ENCODE peak calls at places on chromosome 5, in nine cellular contexts. F is heart left ventricle, K is CD14-positive monocyte, N is transverse colon, T is IMR-90, H is GM20000, E is gastrocnemius medialis, O is OCI-LY7, V is neural progenitor cell. G is an unnamed sample.

GRCh38 chr5:128645582-128645981 is 107.5 kb upstream of the FBN2 start:
- DNase-seq in F (no peak), K (no peak), N (no peak), T (peak), H (no peak), E (no peak), O (no peak), V (no peak), G (no peak)

GRCh38 chr5:29796018-29796417 is 1397.5 kb upstream of the CDH6 start:
- DNase-seq in F (no peak), K (no peak), N (no peak), T (no peak), H (no peak), E (no peak), O (no peak), V (no peak), G (no peak)

GRCh38 chr5:89064054-89064453 is 181.1 kb upstream of the MEF2C start:
- DNase-seq in F (no peak), K (no peak), N (no peak), T (no peak), H (no peak), E (no peak), O (no peak), V (no peak), G (no peak)

GRCh38 chr5:113035096-113035495 is 58.5 kb downstream of the DCP2 start:
- DNase-seq in F (no peak), K (no peak), N (no peak), T (no peak), H (no peak), E (no peak), O (no peak), V (no peak), G (no peak)

GRCh38 chr5:73938280-73938937 is 312.4 kb downstream of the ARHGEF28 start:
- DNase-seq in F (no peak), K (no peak), N (no peak), T (peak), H (no peak), E (no peak), O (no peak), V (no peak), G (no peak)

GRCh38 chr5:151155149-151155776 is 2.3 kb downstream of the ANXA6 start:
- DNase-seq in F (no peak), K (no peak), N (peak), T (peak), H (peak), E (no peak), O (peak), V (no peak), G (peak)

GRCh38 chr5:157714480-157714879 is 16.7 kb upstream of the THG1L start:
- DNase-seq in F (no peak), K (no peak), N (no peak), T (no peak), H (no peak), E (no peak), O (no peak), V (no peak), G (no peak)

GRCh38 chr5:77066823-77067442 is 20.2 kb downstream of the ZBED3 start:
- DNase-seq in F (no peak), K (no peak), N (no peak), T (peak), H (no peak), E (no peak), O (no peak), V (no peak), G (no peak)

GRCh38 chr5:66538531-66538930 is 57.7 kb upstream of the MAST4 start:
- DNase-seq in F (no peak), K (no peak), N (no peak), T (no peak), H (no peak), E (no peak), O (no peak), V (no peak), G (no peak)

GRCh38 chr5:96751203-96752169 is 56.3 kb downstream of the ERAP1 start:
- DNase-seq in F (no peak), K (no peak), N (no peak), T (no peak), H (no peak), E (no peak), O (peak), V (no peak), G (no peak)

GRCh38 chr5:135139397-135140134 is 105.5 kb upstream of the PITX1 start:
- DNase-seq in F (no peak), K (no peak), N (peak), T (peak), H (no peak), E (no peak), O (no peak), V (no peak), G (no peak)

DNA sequence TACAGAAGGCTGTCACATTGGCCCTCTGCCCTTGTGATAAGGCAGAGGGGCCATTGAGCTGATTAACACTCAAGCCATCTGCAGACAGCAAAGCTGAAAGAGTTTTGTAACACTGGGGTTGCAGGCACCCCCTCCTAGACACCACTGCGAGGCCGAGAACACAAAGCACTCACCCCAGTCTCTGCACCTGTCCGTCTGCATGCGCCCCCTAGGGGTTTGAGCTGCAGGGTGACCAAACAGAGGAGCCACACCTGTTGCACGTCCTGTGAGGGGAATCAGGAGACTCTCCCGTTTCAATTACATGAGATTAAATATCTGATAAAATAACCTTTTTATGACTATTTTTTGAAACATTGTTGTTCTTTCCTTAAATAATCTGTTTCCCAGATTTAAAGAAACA is 1180.4 kb downstream of the CDH9 start:
- DNase-seq in F (no peak), K (no peak), N (no peak), T (no peak), H (no peak), E (no peak), O (no peak), V (peak), G (no peak)
- TF ChIP-seq CTCF in F (no peak), K (no peak), N (no peak), T (no peak), H (no peak), E (no peak), O (peak), V (peak), G (no peak)

GRCh38 chr5:90853759-90854515 is 295.3 kb downstream of the ADGRV1 start:
- DNase-seq in F (no peak), K (no peak), N (no peak), T (no peak), H (no peak), E (no peak), O (no peak), V (no peak), G (no peak)

GRCh38 chr5:90844931-90845330 is 286.3 kb downstream of the ADGRV1 start:
- DNase-seq in F (no peak), K (no peak), N (no peak), T (no peak), H (no peak), E (no peak), O (no peak), V (no peak), G (no peak)

GRCh38 chr5:90855296-90855990 is 296.8 kb downstream of the ADGRV1 start:
- DNase-seq in F (no peak), K (no peak), N (no peak), T (no peak), H (no peak), E (no peak), O (no peak), V (no peak), G (no peak)

DNA sequence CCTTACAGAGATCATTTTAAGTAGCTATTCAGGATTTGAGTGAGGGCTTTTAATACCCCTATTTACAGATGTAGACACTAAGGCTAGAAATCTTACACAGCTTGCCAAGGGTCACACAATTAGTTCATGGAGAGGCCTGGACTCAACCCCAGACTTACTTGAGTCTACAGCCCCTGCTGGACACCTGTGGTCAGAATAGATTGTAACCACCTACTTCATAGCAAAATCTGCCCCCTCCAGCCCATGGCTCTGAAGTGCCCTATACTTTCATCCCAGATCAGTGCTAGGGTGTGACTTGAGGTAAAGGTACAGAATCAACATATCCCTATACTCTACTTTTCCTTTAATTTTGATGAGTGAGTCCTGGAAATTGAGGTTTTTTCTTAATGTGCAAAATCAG is 291.3 kb downstream of the ADGRV1 start:
- DNase-seq in F (no peak), K (no peak), N (no peak), T (no peak), H (no peak), E (no peak), O (no peak), V (no peak), G (no peak)
- TF ChIP-seq CTCF in F (no peak), K (no peak), N (no peak), T (no peak), H (no peak), E (no peak), O (no peak), V (no peak), G (no peak)

GRCh38 chr5:179680014-179680779 is 637 bp downstream of the CBY3 start:
- DNase-seq in F (no peak), K (no peak), N (no peak), T (no peak), H (no peak), E (no peak), O (no peak), V (no peak), G (no peak)

GRCh38 chr5:179680780-179681411 is at the start of gene CBY3:
- DNase-seq in F (no peak), K (no peak), N (no peak), T (peak), H (no peak), E (no peak), O (no peak), V (no peak), G (no peak)

GRCh38 chr5:179678238-179679013 is 2.4 kb downstream of the CBY3 start:
- DNase-seq in F (peak), K (peak), N (peak), T (peak), H (peak), E (peak), O (peak), V (peak), G (peak)

GRCh38 chr5:179679014-179679674 is 1.7 kb downstream of the CBY3 start:
- DNase-seq in F (peak), K (peak), N (peak), T (peak), H (peak), E (peak), O (peak), V (peak), G (peak)
- TF ChIP-seq CTCF in F (peak), K (peak), N (no peak), T (peak), H (peak), E (peak), O (peak), V (peak), G (peak)

GRCh38 chr5:62461561-62461960 is 49.0 kb downstream of the IPO11 start:
- DNase-seq in F (no peak), K (no peak), N (no peak), T (no peak), H (no peak), E (no peak), O (no peak), V (no peak), G (no peak)

GRCh38 chr5:62460578-62460983 is 48.0 kb downstream of the IPO11 start:
- DNase-seq in F (no peak), K (no peak), N (no peak), T (peak), H (peak), E (no peak), O (peak), V (peak), G (no peak)

DNA sequence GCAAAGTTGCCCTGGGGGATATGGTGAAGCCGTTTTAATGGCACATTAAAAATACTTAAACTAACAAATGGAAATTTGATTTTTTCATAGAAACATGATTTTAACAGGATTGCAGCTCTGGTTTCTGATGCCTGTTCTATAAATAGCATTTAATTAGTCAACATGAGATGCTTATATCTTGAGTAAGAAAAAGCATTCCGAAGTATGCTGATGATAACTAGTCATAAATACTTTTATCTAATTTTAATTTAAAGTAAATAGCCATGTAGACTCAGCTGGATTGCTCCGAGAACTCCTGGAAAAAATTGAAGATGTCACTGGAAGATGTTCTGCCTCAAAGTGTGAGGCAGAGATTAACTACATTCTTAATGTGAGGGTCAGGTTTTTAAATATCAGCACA is 53.7 kb downstream of the IPO11 start:
- DNase-seq in F (no peak), K (no peak), N (no peak), T (peak), H (no peak), E (no peak), O (no peak), V (no peak), G (no peak)
- TF ChIP-seq CTCF in F (no peak), K (no peak), N (no peak), T (no peak), H (no peak), E (no peak), O (no peak), V (no peak), G (no peak)

GRCh38 chr5:129903466-129904101 is 681 bp upstream of the CHSY3 start:
- DNase-seq in F (no peak), K (no peak), N (no peak), T (no peak), H (no peak), E (no peak), O (no peak), V (peak), G (no peak)

GRCh38 chr5:129904667-129905466 is 602 bp downstream of the CHSY3 start:
- DNase-seq in F (peak), K (no peak), N (peak), T (no peak), H (peak), E (peak), O (no peak), V (peak), G (no peak)

GRCh38 chr5:129904102-129904666 is at the start of gene CHSY3:
- DNase-seq in F (peak), K (no peak), N (peak), T (peak), H (peak), E (peak), O (no peak), V (peak), G (peak)

GRCh38 chr5:129902806-129903205 is 1.5 kb upstream of the CHSY3 start:
- DNase-seq in F (no peak), K (no peak), N (no peak), T (no peak), H (no peak), E (no peak), O (no peak), V (peak), G (no peak)

DNA sequence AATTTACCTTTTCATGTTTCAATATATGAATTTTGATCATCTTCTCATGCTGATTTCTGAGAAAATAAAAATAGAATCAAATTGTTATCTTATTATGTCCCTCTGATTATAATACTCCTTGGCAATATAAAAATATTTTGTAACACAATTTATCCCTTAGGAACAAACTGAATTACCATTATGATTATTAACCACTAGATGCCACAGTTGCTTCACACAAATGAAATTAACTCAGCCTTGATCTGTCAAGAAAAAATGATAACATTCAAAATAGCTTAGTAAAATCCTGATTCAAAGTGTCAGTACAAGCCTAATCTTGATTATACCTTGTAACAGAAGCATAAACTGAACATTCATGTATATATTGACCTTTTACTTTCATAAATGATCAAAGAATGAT is 4.8 kb upstream of the CHSY3 start:
- DNase-seq in F (no peak), K (no peak), N (no peak), T (peak), H (no peak), E (no peak), O (no peak), V (no peak), G (no peak)
- TF ChIP-seq CTCF in F (peak), K (no peak), N (no peak), T (peak), H (no peak), E (peak), O (peak), V (peak), G (no peak)

GRCh38 chr5:139402561-139403158 is 1.2 kb downstream of the SPATA24 start:
- DNase-seq in F (no peak), K (no peak), N (peak), T (no peak), H (no peak), E (no peak), O (peak), V (peak), G (peak)
- TF ChIP-seq CTCF in F (peak), K (peak), N (peak), T (peak), H (peak), E (peak), O (peak), V (peak), G (peak)

GRCh38 chr5:149902177-149902576 is 42.4 kb downstream of the PDE6A start:
- DNase-seq in F (no peak), K (no peak), N (no peak), T (no peak), H (no peak), E (no peak), O (no peak), V (no peak), G (no peak)
- TF ChIP-seq CTCF in F (no peak), K (no peak), N (no peak), T (no peak), H (no peak), E (no peak), O (no peak), V (peak), G (no peak)

DNA sequence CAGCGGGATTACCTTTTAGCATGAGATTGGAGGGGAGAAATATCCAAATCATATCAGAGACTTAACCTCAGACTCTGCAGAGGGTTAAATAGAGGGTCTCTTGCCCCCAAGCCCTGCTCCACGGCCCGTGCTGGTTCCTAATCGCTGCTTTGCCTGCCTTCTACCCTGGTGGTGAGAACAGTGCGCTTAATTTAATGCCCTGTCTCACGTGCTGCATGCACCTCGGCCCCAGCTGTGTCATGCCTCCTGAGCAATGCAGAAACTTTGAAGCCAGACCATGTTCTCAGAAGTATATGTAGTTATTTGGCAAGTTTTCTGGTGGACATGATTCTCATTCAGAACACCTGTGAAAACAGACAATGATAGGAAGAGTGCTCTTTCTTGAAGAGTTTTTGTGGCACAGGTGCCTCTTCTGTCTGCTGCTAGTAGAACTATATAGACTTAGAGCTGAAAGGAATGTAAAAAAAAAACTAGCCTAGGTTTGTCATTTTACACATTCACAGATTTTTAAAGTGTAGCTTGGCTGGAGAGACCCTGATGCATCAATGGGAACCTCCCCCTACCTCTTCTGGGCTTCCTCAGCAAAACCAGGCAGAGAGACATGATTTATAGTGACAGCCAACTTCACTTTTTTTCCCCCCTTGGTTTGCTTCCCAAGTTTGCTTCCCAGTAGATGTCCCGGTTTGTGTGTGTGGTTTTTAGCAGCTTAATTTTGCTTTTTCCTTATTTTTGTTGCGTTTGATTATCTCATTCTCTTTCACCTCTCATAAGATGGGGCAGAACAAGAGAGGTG is 1.6 kb downstream of the OTULIN start:
- DNase-seq in F (no peak), K (no peak), N (peak), T (peak), H (peak), E (no peak), O (peak), V (peak), G (peak)
- TF ChIP-seq CTCF in F (no peak), K (no peak), N (peak), T (no peak), H (no peak), E (no peak), O (peak), V (peak), G (peak)

DNA sequence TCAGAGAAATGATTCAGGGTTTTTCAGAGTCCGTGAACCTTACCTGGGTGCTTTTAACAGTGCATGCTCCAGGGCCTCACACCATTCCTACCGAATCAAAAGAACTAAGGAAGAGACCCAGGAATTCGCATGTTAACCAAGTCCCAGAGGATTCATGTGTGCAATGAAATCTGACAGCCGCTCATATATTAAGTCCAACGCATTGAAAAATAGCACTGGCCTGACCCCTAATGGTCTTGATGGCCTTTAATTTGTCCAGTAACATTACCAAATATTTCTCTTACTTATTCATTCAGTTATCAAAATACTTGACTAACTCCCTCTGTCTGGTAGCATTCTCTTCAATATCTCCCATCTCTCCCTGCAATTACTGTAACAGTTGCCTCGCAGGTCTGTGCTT is 55.0 kb upstream of the MARCHF11 start:
- DNase-seq in F (no peak), K (no peak), N (no peak), T (no peak), H (no peak), E (no peak), O (no peak), V (no peak), G (no peak)
- TF ChIP-seq CTCF in F (no peak), K (no peak), N (no peak), T (no peak), H (no peak), E (no peak), O (no peak), V (no peak), G (no peak)

GRCh38 chr5:28780083-28780692 is 1741.8 kb upstream of the CDH9 start:
- DNase-seq in F (no peak), K (no peak), N (no peak), T (no peak), H (no peak), E (no peak), O (no peak), V (no peak), G (no peak)

GRCh38 chr5:28779161-28779754 is 1740.9 kb upstream of the CDH9 start:
- DNase-seq in F (no peak), K (no peak), N (no peak), T (no peak), H (no peak), E (no peak), O (no peak), V (peak), G (no peak)
- TF ChIP-seq CTCF in F (no peak), K (no peak), N (no peak), T (no peak), H (no peak), E (no peak), O (no peak), V (peak), G (no peak)